ENCODE peak calls at places on chromosomes 7 and 10, in ten cellular contexts. K is aorta, L is kidney, A is Panc1, N is MM.1S, R is Peyer's patch, F is mammary epithelial cell, T is ovary, S is PC-3, X is cardiac muscle cell. I is an unnamed sample.

GRCh38 chr10:95837783-95838182 is 70.0 kb upstream of the CC2D2B start:
- DNase-seq in A (no peak), T (no peak), S (no peak), F (no peak), L (no peak), N (no peak), R (peak), X (no peak), K (no peak), I (no peak)

GRCh38 chr10:16777473-16778370 is 39.5 kb downstream of the RSU1 start:
- DNase-seq in K (no peak), X (peak), N (peak), S (peak), T (peak), F (peak), R (no peak), A (peak), L (no peak), I (peak)

GRCh38 chr7:27182861-27183681 is 2.0 kb downstream of the HOXA11 start:
- DNase-seq in L (peak), A (no peak), F (no peak), K (no peak), S (no peak), N (no peak), T (no peak), R (no peak), X (no peak), I (no peak)

GRCh38 chr7:86708334-86708733 is 64.6 kb downstream of the GRM3 start:
- DNase-seq in N (no peak), K (no peak), S (no peak), X (no peak), L (no peak), A (no peak), T (no peak), R (no peak), F (no peak), I (no peak)

GRCh38 chr10:103598654-103599115 is 105.2 kb downstream of the NEURL1 start:
- DNase-seq in X (peak), N (no peak), K (peak), T (peak), F (peak), R (no peak), A (peak), L (no peak), S (peak), I (peak)

GRCh38 chr7:33039257-33039904 is 23.2 kb downstream of the NT5C3A start:
- DNase-seq in F (peak), N (peak), X (no peak), S (no peak), L (no peak), K (no peak), R (no peak), T (no peak), A (no peak), I (no peak)

GRCh38 chr7:139782932-139783331 is 5.1 kb upstream of the HIPK2 start:
- DNase-seq in K (no peak), L (no peak), N (no peak), A (no peak), T (no peak), X (no peak), R (no peak), F (no peak), S (no peak), I (no peak)

GRCh38 chr7:73429218-73429617 is 4.4 kb upstream of the FZD9 start:
- DNase-seq in X (peak), F (no peak), K (no peak), T (peak), A (no peak), R (no peak), N (no peak), L (peak), S (no peak), I (no peak)

GRCh38 chr7:83739527-83739926 is 90.6 kb upstream of the SEMA3E start:
- DNase-seq in T (no peak), F (no peak), X (no peak), R (no peak), S (no peak), N (no peak), A (no peak), L (no peak), K (no peak), I (no peak)

GRCh38 chr7:12771378-12771877 is 84.0 kb downstream of the ARL4A start:
- DNase-seq in A (no peak), R (no peak), X (no peak), K (peak), F (peak), T (no peak), N (no peak), S (no peak), L (no peak), I (no peak)

GRCh38 chr7:158028290-158028941 is 559.2 kb downstream of the PTPRN2 start:
- DNase-seq in X (no peak), N (no peak), L (peak), S (no peak), F (no peak), T (no peak), R (no peak), A (no peak), K (no peak), I (no peak)

GRCh38 chr7:112449353-112449752 is 907 bp upstream of the IFRD1 start:
- DNase-seq in N (no peak), T (no peak), F (peak), X (no peak), R (no peak), A (peak), L (no peak), K (peak), S (peak), I (no peak)

GRCh38 chr10:85919358-85920022 is 447.1 kb downstream of the GRID1 start:
- DNase-seq in S (no peak), T (no peak), R (no peak), A (no peak), N (no peak), F (no peak), X (no peak), L (no peak), K (no peak), I (no peak)

GRCh38 chr7:114628362-114628761 is 213.7 kb downstream of the FOXP2 start:
- DNase-seq in X (no peak), N (no peak), R (no peak), K (no peak), T (no peak), S (no peak), A (no peak), F (no peak), L (no peak), I (no peak)

GRCh38 chr10:72079356-72079755 is 9.0 kb downstream of the SPOCK2 start:
- DNase-seq in A (no peak), F (no peak), S (no peak), X (no peak), R (peak), T (no peak), L (no peak), K (no peak), N (no peak), I (no peak)

GRCh38 chr10:34798654-34799053 is 16.4 kb downstream of the PARD3 start:
- DNase-seq in K (no peak), A (no peak), R (no peak), N (no peak), S (no peak), X (no peak), L (no peak), T (no peak), F (no peak), I (no peak)

GRCh38 chr7:65390588-65390987 is 16.9 kb downstream of the ZNF92 start:
- DNase-seq in N (no peak), K (no peak), A (no peak), T (no peak), F (no peak), X (no peak), R (no peak), S (no peak), L (no peak), I (no peak)

GRCh38 chr7:143395187-143396149 is 13.2 kb downstream of the EPHA1 start:
- DNase-seq in N (no peak), X (no peak), F (no peak), K (no peak), A (no peak), R (no peak), T (no peak), L (no peak), S (no peak), I (no peak)

GRCh38 chr7:95974108-95974507 is 201.8 kb downstream of the DYNC1I1 start:
- DNase-seq in R (no peak), F (no peak), N (no peak), X (no peak), A (no peak), S (no peak), K (no peak), L (no peak), T (no peak), I (no peak)

GRCh38 chr7:158062661-158063060 is 525.0 kb downstream of the PTPRN2 start:
- DNase-seq in X (no peak), F (no peak), T (no peak), K (no peak), R (no peak), A (no peak), L (no peak), S (no peak), N (no peak), I (no peak)

GRCh38 chr7:108149119-108149518 is 19.0 kb upstream of the LAMB4 start:
- DNase-seq in F (no peak), X (no peak), N (no peak), T (no peak), S (no peak), L (no peak), A (no peak), K (no peak), R (no peak), I (no peak)

GRCh38 chr7:108149908-108150307 is 19.7 kb upstream of the LAMB4 start:
- DNase-seq in L (no peak), R (no peak), A (no peak), F (no peak), K (no peak), T (no peak), N (no peak), X (no peak), S (no peak), I (no peak)

GRCh38 chr7:108147031-108147563 is 16.9 kb upstream of the LAMB4 start:
- DNase-seq in T (peak), K (no peak), S (no peak), X (no peak), A (no peak), R (no peak), F (no peak), N (no peak), L (no peak), I (no peak)

GRCh38 chr7:108156897-108157605 is 26.9 kb upstream of the LAMB4 start:
- DNase-seq in F (no peak), R (no peak), L (no peak), K (no peak), A (no peak), S (no peak), N (no peak), X (no peak), T (no peak), I (no peak)

GRCh38 chr7:108152198-108152597 is 22.0 kb upstream of the LAMB4 start:
- DNase-seq in N (no peak), T (no peak), K (no peak), S (no peak), F (no peak), L (no peak), R (no peak), X (no peak), A (no peak), I (no peak)
- H3K27ac ChIP-seq in N (no peak), T (no peak), K (no peak), S (no peak), F (no peak), L (no peak), R (no peak), X (no peak), A (no peak), I (no peak)

GRCh38 chr10:110865184-110865803 is 6.4 kb upstream of the PDCD4 start:
- DNase-seq in N (no peak), T (no peak), K (no peak), A (no peak), S (peak), X (no peak), R (no peak), L (no peak), F (peak), I (no peak)
- H3K4me3 ChIP-seq in N (peak), T (no peak), K (no peak), A (no peak), S (peak), X (no peak), R (peak), L (no peak), F (no peak), I (no peak)

GRCh38 chr10:69340695-69341094 is 62.4 kb downstream of the HK1 start:
- DNase-seq in L (no peak), S (no peak), N (no peak), T (no peak), F (peak), R (no peak), A (no peak), X (no peak), K (no peak), I (no peak)
- H3K27ac ChIP-seq in L (no peak), S (no peak), N (no peak), T (no peak), F (peak), R (no peak), A (no peak), X (no peak), K (peak), I (no peak)

DNA sequence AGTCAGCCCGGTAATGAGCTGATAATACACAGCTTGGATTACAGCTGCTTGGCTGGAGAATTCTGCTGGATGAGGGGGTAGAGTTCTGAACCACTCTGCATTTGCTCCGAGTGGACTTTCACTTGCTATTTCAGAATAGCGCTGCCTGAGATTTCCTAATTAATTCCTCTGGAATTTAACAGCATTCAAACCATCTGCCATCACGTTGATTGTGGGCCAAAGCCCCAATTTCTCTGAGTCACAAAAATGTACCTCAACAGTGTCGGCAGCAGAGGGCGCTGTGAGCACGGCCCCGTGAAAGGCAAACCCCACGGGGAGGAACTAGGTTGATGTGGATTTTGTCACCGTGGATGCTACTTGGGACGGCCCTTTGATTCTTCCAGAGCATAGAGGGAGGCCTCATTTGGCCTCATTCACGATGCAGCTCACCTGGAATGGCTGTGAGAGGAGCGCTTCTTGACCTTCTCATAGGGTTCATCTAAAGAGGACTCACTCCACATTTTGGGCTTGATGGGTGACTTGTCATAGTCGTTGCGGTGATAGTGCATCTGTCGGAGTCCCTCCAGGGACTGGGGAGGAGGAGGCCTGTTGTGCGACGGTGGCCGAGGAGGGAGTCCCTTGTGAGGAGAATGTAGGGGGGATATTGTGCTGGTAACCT is 73.3 kb downstream of the PRPF18 start:
- DNase-seq in S (peak), A (no peak), X (peak), K (peak), R (peak), T (peak), N (peak), F (peak), L (no peak), I (peak)
- H3K4me3 ChIP-seq in S (no peak), A (no peak), X (no peak), K (no peak), R (no peak), T (no peak), N (no peak), F (no peak), L (no peak), I (no peak)

GRCh38 chr7:127382301-127383085 is 10.0 kb downstream of the ZNF800 start:
- DNase-seq in X (no peak), R (no peak), A (no peak), S (no peak), K (no peak), F (no peak), T (no peak), L (no peak), N (no peak), I (no peak)
- H3K27ac ChIP-seq in X (no peak), R (no peak), A (no peak), S (no peak), K (no peak), F (no peak), T (no peak), L (no peak), N (no peak), I (no peak)

GRCh38 chr7:50660040-50660829 is 95.0 kb upstream of the DDC start:
- DNase-seq in R (peak), N (no peak), K (peak), A (no peak), X (no peak), T (no peak), F (no peak), L (no peak), S (no peak), I (no peak)
- H3K4me3 ChIP-seq in R (peak), N (no peak), K (no peak), A (no peak), X (no peak), T (no peak), F (no peak), L (no peak), S (no peak), I (no peak)

DNA sequence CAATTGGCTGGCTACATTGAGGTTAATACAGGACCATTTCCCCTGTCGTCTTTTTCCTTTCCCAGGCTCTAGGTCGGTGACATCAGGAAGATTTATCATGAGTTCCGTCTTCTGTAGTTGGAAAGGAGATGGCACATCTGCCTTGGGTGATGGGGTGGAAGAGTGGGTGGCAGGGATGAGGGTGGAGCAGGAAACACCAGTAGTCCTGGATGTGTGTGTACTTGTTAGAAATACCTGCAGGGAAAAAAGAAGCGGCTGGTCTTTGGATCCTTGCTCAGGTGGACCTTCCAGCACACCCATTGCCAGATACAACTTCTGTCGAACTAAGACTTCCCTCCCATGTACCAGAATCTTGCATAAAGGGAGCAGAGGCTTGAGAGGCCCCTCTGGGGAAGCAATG is 516.9 kb upstream of the GALNT17 start:
- DNase-seq in X (no peak), L (no peak), S (no peak), N (no peak), A (no peak), K (no peak), F (peak), T (no peak), R (no peak), I (no peak)
- H3K27ac ChIP-seq in X (no peak), L (no peak), S (no peak), N (no peak), A (no peak), K (no peak), F (peak), T (no peak), R (no peak), I (no peak)

GRCh38 chr7:75669579-75669978 is 69.2 kb downstream of the HIP1 start:
- DNase-seq in N (no peak), T (no peak), X (no peak), A (no peak), L (no peak), F (no peak), S (no peak), R (no peak), K (no peak), I (no peak)
- H3K4me3 ChIP-seq in N (no peak), T (no peak), X (no peak), A (no peak), L (no peak), F (no peak), S (no peak), R (no peak), K (no peak), I (no peak)

GRCh38 chr10:29136401-29136800 is 152.5 kb upstream of the LYZL1 start:
- DNase-seq in N (no peak), F (peak), R (no peak), X (no peak), S (no peak), T (no peak), A (no peak), K (no peak), L (no peak), I (no peak)

GRCh38 chr10:29130190-29130673 is 158.6 kb upstream of the LYZL1 start:
- DNase-seq in X (peak), K (no peak), R (no peak), F (peak), S (peak), N (peak), A (no peak), T (no peak), L (no peak), I (no peak)

GRCh38 chr10:29135318-29135717 is 153.6 kb upstream of the LYZL1 start:
- DNase-seq in A (no peak), F (no peak), R (no peak), S (no peak), T (no peak), L (no peak), X (no peak), N (no peak), K (no peak), I (no peak)

GRCh38 chr10:29131952-29132820 is 156.7 kb upstream of the LYZL1 start:
- DNase-seq in T (no peak), X (no peak), A (no peak), R (no peak), N (no peak), L (no peak), K (no peak), S (peak), F (no peak), I (no peak)

GRCh38 chr10:29132821-29133156 is 156.1 kb upstream of the LYZL1 start:
- DNase-seq in K (no peak), R (no peak), N (no peak), T (no peak), S (no peak), A (no peak), X (no peak), F (no peak), L (no peak), I (no peak)
- H3K27ac ChIP-seq in K (no peak), R (no peak), N (no peak), T (no peak), S (no peak), A (no peak), X (peak), F (no peak), L (no peak), I (no peak)

GRCh38 chr7:123341102-123341501 is 141.3 kb upstream of the SLC13A1 start:
- DNase-seq in A (no peak), F (no peak), X (no peak), N (no peak), L (no peak), K (no peak), R (no peak), S (no peak), T (no peak), I (no peak)
- H3K4me3 ChIP-seq in A (no peak), F (no peak), X (no peak), N (no peak), L (no peak), K (no peak), R (no peak), S (no peak), T (no peak), I (no peak)